ENCODE peak calls at places on chromosome 16, in four cellular contexts. E, W, X and K are unnamed samples.

GRCh38 chr16:69532761-69533459 is 32.9 kb upstream of the NFAT5 start:
- DNase-seq in E (no peak), W (no peak), X (no peak), K (no peak)

GRCh38 chr16:89112377-89113151 is 18.9 kb downstream of the ACSF3 start:
- DNase-seq in E (no peak), W (no peak), X (no peak), K (no peak)

GRCh38 chr16:19329932-19330331 is 44.4 kb downstream of the CLEC19A start:
- DNase-seq in E (no peak), W (no peak), X (no peak), K (no peak)

GRCh38 chr16:49492896-49493620 is 119.5 kb downstream of the C16orf78 start:
- DNase-seq in E (no peak), W (no peak), X (no peak), K (no peak)

GRCh38 chr16:56191807-56192643 is 736 bp downstream of the GNAO1 start:
- DNase-seq in E (no peak), W (peak; percentile 46), X (no peak), K (no peak)

GRCh38 chr16:81715358-81716196 is 63.5 kb upstream of the PLCG2 start:
- DNase-seq in E (no peak), W (no peak), X (peak; percentile 82), K (no peak)

GRCh38 chr16:81266680-81267095 is 28.2 kb downstream of the BCO1 start:
- DNase-seq in E (no peak), W (no peak), X (peak; percentile 12), K (no peak)

GRCh38 chr16:64589836-64590235 is 532.0 kb downstream of the CDH11 start:
- DNase-seq in E (no peak), W (no peak), X (no peak), K (no peak)

GRCh38 chr16:52497067-52497816 is 49.7 kb downstream of the TOX3 start:
- DNase-seq in E (no peak), W (no peak), X (no peak), K (no peak)

GRCh38 chr16:81673432-81673831 is 105.7 kb upstream of the PLCG2 start:
- DNase-seq in E (no peak), W (no peak), X (no peak), K (no peak)

GRCh38 chr16:22948058-22948602 is 134.2 kb downstream of the HS3ST2 start:
- DNase-seq in E (no peak), W (peak; percentile 47), X (no peak), K (no peak)

GRCh38 chr16:30997887-30998711 is 12.3 kb downstream of the STX1B start:
- DNase-seq in E (no peak), W (no peak), X (no peak), K (no peak)

GRCh38 chr16:74480150-74481029 is 59.1 kb upstream of the CLEC18B start:
- DNase-seq in E (no peak), W (no peak), X (no peak), K (peak; percentile 63)

GRCh38 chr16:67857547-67858233 is 10.2 kb upstream of the CENPT start:
- DNase-seq in E (no peak), W (no peak), X (no peak), K (peak; percentile 52)

GRCh38 chr16:83907926-83908325 is 9.0 kb downstream of the MLYCD start:
- DNase-seq in E (no peak), W (no peak), X (no peak), K (no peak)

GRCh38 chr16:2954228-2954627 is 9.8 kb upstream of the KREMEN2 start:
- DNase-seq in E (no peak), W (no peak), X (no peak), K (no peak)

GRCh38 chr16:54648575-54648974 is 282.1 kb upstream of the IRX5 start:
- DNase-seq in E (no peak), W (no peak), X (no peak), K (no peak)

GRCh38 chr16:55778718-55779117 is 54.2 kb downstream of the CES1 start:
- DNase-seq in E (no peak), W (no peak), X (no peak), K (no peak)

GRCh38 chr16:31538199-31538598 is 10.5 kb downstream of the AHSP start:
- DNase-seq in E (no peak), W (no peak), X (no peak), K (no peak)

GRCh38 chr16:84692451-84692850 is 7.3 kb upstream of the USP10 start:
- DNase-seq in E (no peak), W (no peak), X (no peak), K (no peak)

GRCh38 chr16:4372315-4372577 is 598 bp downstream of the VASN start:
- DNase-seq in E (no peak), W (no peak), X (no peak), K (no peak)
- H3K27ac ChIP-seq in E (no peak overlapping the region), W (peak overlapping the region; percentile 81), X (peak overlapping the region; percentile 6), K (peak overlapping the region; percentile 81)

GRCh38 chr16:66551362-66551761 is 1.0 kb upstream of the CKLF start:
- DNase-seq in E (no peak), W (no peak), X (peak; percentile 79), K (no peak)
- H3K27ac ChIP-seq in E (no peak overlapping the region), W (peak overlapping the region; percentile 98), X (peak overlapping the region; percentile 88), K (no peak overlapping the region)

GRCh38 chr16:87978127-87978526 is 26.9 kb downstream of the BANP start:
- DNase-seq in E (no peak), W (no peak), X (no peak), K (no peak)

GRCh38 chr16:87984868-87985267 is 33.6 kb downstream of the BANP start:
- DNase-seq in E (no peak), W (no peak), X (no peak), K (no peak)

GRCh38 chr16:87979352-87979751 is 28.1 kb downstream of the BANP start:
- DNase-seq in E (no peak), W (no peak), X (no peak), K (no peak)

DNA sequence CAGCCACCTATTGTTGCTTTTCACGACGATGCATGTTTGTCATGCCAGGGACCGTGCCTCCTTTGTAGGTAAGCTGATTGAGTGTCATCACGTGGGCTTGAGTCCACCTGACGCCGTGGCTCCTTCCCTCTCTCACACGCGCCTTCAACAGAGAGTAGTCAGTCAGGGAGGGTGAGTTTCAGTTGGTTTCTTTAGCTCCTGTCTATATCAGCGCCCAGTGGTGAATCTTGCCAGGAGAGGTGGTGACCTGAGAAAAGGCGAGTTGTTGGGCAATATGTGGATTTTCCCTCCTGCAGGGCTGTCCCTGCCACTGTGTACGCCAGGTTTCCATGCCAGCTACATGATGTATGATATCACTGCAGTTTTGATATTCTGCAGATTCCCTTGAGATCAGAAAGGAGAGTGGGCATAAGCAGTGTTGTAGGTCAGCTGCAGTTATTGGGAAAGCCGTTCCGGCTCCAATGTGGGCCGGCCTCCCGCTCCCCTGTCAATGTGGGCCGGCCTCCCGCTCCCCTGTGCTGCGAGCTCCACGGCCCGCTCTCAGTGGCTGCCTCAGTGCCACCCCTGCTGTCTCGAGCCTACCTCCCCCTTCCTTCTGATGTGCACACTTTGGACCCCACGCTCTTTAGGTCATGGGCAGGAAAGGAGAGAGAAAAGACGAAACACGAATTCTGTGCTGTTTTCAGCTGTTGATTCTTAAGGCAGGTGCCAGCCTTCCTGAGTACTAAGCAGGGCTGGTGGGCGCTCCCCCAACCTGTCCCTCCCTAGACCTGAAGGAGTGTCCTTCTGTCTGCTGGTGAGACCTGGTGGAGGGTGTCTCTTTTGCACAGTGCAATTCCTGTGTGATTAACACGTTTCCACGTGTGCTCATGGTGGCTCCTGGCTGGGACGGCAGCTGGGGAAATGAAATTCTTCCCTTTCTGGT is 31.5 kb downstream of the BANP start:
- DNase-seq in E (no peak), W (no peak), X (no peak), K (no peak)
- H3K27ac ChIP-seq in E (no peak overlapping the region), W (no peak overlapping the region), X (peak overlapping the region; percentile 14), K (no peak overlapping the region)

GRCh38 chr16:1002399-1003161 is 21.0 kb downstream of the SOX8 start:
- DNase-seq in E (no peak), W (no peak), X (no peak), K (peak; percentile 56)
- H3K27ac ChIP-seq in E (no peak overlapping the region), W (no peak overlapping the region), X (no peak overlapping the region), K (peak overlapping the region; percentile 63)

DNA sequence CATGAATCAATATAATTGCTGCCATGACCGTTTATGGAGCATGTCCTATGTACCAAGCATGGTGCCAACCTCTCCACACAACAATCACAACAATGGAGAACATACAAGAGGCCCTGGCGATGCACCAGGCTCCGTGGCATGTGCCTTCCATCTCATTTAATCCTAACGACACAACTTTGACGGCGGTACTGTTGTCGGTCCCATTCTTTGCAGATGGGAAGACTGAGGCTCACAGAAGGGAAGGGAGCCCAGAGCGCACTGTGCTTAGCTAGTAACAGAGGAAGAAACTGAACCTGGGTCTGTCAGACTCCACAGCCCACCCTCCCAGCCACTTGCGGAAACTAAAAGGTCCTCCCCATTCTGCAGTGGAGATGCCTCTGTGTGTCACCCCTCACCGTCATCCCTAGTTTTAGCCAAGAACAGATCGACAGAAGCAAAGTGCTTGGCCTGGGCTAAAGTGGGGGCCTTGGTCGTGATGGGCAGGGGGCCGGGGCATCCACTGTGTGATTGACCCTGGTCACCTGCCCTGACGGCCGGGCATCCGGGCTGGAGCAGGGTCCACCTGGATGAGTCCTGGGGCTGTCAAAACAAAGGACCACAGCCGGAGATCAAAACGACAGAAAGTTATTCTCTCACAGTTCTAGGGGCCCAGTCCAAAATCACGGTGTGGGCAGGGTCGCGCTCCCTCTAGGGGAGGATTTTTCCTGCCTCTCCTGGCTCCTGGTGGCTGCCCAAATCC is 183.9 kb downstream of the C16orf95 start:
- DNase-seq in E (no peak), W (no peak), X (no peak), K (no peak)
- H3K27ac ChIP-seq in E (peak overlapping the region; percentile 54), W (no peak overlapping the region), X (no peak overlapping the region), K (no peak overlapping the region)

DNA sequence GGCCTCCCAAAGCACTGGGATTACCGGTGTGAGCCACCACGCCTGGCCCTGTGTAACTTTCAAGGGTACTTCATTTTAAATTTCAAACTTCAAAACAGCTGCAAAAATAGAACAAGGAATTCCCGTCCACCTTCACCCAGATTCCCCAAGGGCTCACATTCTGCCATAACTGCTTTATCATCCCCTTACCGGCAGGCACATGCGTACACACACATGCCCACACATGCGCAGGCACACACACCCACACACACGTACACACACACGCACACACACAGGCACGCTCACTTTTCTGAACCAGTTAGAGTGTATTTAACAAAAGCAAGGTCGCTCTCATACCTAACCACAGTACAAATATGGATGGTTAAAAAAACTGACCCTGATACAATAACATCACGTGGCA is 23.0 kb downstream of the PDIA2 start:
- DNase-seq in E (no peak), W (no peak), X (no peak), K (no peak)
- H3K27ac ChIP-seq in E (no peak overlapping the region), W (peak overlapping the region; percentile 69), X (no peak overlapping the region), K (no peak overlapping the region)

DNA sequence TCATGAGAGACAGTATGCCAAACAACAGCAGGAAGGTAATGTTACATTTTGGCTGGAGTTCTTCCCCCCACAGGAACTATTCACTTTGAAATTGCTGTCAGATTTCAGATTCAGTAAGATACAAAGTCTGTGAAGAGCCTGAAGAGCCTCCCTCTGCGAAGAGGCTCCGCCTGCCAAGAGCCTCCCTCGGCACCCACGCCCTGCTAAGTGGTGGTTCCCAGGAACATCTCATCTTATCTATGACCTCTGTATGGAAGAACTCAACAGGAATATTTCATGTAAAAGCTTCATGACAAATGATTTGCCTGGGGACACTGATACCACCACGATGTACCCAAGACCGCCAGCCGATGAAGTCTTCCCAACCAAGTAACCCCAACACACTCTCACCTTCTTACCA is 3.2 kb downstream of the ZC3H7A start:
- DNase-seq in E (no peak), W (no peak), X (peak; percentile 29), K (no peak)
- H3K27ac ChIP-seq in E (no peak overlapping the region), W (no peak overlapping the region), X (peak overlapping the region; percentile 94), K (peak overlapping the region; percentile 98)